ENCODE peak calls at places on chromosomes 2 and 18, in seven cellular contexts. One of them, this sample, is unnamed.

GRCh38 chr2:238338710-238339394 is 18.5 kb downstream of the TRAF3IP1 start:
- DNase-seq in WTC11: no peak
- DNase-seq in H9: peak
- DNase-seq in fibroblast of mammary gland: no peak
- DNase-seq in kidney epithelial cell: no peak
- DNase-seq in ascending aorta: no peak
- DNase-seq in upper lobe of left lung: no peak
- DNase-seq in this sample: no peak

GRCh38 chr2:142100967-142101366 is 29.8 kb downstream of the LRP1B start:
- DNase-seq in kidney epithelial cell: no peak
- DNase-seq in upper lobe of left lung: no peak
- DNase-seq in ascending aorta: no peak
- DNase-seq in WTC11: no peak
- DNase-seq in H9: no peak
- DNase-seq in fibroblast of mammary gland: no peak
- DNase-seq in this sample: no peak

GRCh38 chr2:144078091-144078490 is 441.8 kb downstream of the ZEB2 start:
- DNase-seq in kidney epithelial cell: no peak
- DNase-seq in WTC11: no peak
- DNase-seq in ascending aorta: no peak
- DNase-seq in H9: no peak
- DNase-seq in fibroblast of mammary gland: peak
- DNase-seq in upper lobe of left lung: no peak
- DNase-seq in this sample: no peak

GRCh38 chr2:30234180-30234971 is 3.0 kb downstream of the LBH start:
- DNase-seq in fibroblast of mammary gland: peak
- DNase-seq in H9: no peak
- DNase-seq in ascending aorta: no peak
- DNase-seq in kidney epithelial cell: peak
- DNase-seq in upper lobe of left lung: no peak
- DNase-seq in WTC11: no peak
- DNase-seq in this sample: no peak

GRCh38 chr2:216651370-216651881 is 18.2 kb downstream of the IGFBP2 start:
- DNase-seq in kidney epithelial cell: no peak
- DNase-seq in H9: no peak
- DNase-seq in upper lobe of left lung: no peak
- DNase-seq in ascending aorta: no peak
- DNase-seq in fibroblast of mammary gland: peak
- DNase-seq in WTC11: no peak
- DNase-seq in this sample: no peak

GRCh38 chr2:9844036-9844483 is 786 bp downstream of the TAF1B start:
- DNase-seq in WTC11: no peak
- DNase-seq in kidney epithelial cell: no peak
- DNase-seq in upper lobe of left lung: no peak
- DNase-seq in fibroblast of mammary gland: peak
- DNase-seq in ascending aorta: no peak
- DNase-seq in H9: no peak
- DNase-seq in this sample: no peak

GRCh38 chr2:120825370-120826259 is 89.9 kb downstream of the GLI2 start:
- DNase-seq in fibroblast of mammary gland: peak
- DNase-seq in WTC11: no peak
- DNase-seq in ascending aorta: no peak
- DNase-seq in H9: no peak
- DNase-seq in upper lobe of left lung: peak
- DNase-seq in kidney epithelial cell: no peak
- DNase-seq in this sample: no peak

GRCh38 chr2:189249171-189249570 is 69.6 kb upstream of the COL5A2 start:
- DNase-seq in upper lobe of left lung: no peak
- DNase-seq in kidney epithelial cell: no peak
- DNase-seq in fibroblast of mammary gland: peak
- DNase-seq in ascending aorta: no peak
- DNase-seq in WTC11: no peak
- DNase-seq in H9: no peak
- DNase-seq in this sample: no peak

GRCh38 chr2:182456784-182457183 is 29.9 kb upstream of the PDE1A start:
- DNase-seq in WTC11: no peak
- DNase-seq in kidney epithelial cell: peak
- DNase-seq in upper lobe of left lung: no peak
- DNase-seq in ascending aorta: no peak
- DNase-seq in fibroblast of mammary gland: peak
- DNase-seq in H9: no peak
- DNase-seq in this sample: no peak

GRCh38 chr2:105308785-105309540 is 20.6 kb downstream of the TGFBRAP1 start:
- DNase-seq in H9: no peak
- DNase-seq in fibroblast of mammary gland: no peak
- DNase-seq in ascending aorta: no peak
- DNase-seq in WTC11: no peak
- DNase-seq in kidney epithelial cell: no peak
- DNase-seq in upper lobe of left lung: peak
- DNase-seq in this sample: no peak

GRCh38 chr2:31197166-31197565 is 20.1 kb downstream of the CAPN14 start:
- DNase-seq in fibroblast of mammary gland: no peak
- DNase-seq in WTC11: no peak
- DNase-seq in upper lobe of left lung: no peak
- DNase-seq in kidney epithelial cell: no peak
- DNase-seq in H9: no peak
- DNase-seq in ascending aorta: no peak
- DNase-seq in this sample: no peak

GRCh38 chr2:28601612-28602011 is 105.8 kb downstream of the PLB1 start:
- DNase-seq in upper lobe of left lung: peak
- DNase-seq in WTC11: no peak
- DNase-seq in ascending aorta: no peak
- DNase-seq in fibroblast of mammary gland: no peak
- DNase-seq in H9: no peak
- DNase-seq in kidney epithelial cell: no peak
- DNase-seq in this sample: no peak

GRCh38 chr2:152486048-152486736 is 151.2 kb downstream of the FMNL2 start:
- DNase-seq in ascending aorta: no peak
- DNase-seq in H9: no peak
- DNase-seq in kidney epithelial cell: peak
- DNase-seq in WTC11: no peak
- DNase-seq in upper lobe of left lung: peak
- DNase-seq in fibroblast of mammary gland: no peak
- DNase-seq in this sample: no peak

GRCh38 chr2:137813176-137813575 is 151.1 kb upstream of the HNMT start:
- DNase-seq in WTC11: no peak
- DNase-seq in H9: no peak
- DNase-seq in fibroblast of mammary gland: no peak
- DNase-seq in kidney epithelial cell: no peak
- DNase-seq in ascending aorta: no peak
- DNase-seq in upper lobe of left lung: no peak
- DNase-seq in this sample: no peak

GRCh38 chr2:60385648-60386047 is 167.8 kb downstream of the BCL11A start:
- DNase-seq in WTC11: no peak
- DNase-seq in kidney epithelial cell: no peak
- DNase-seq in H9: no peak
- DNase-seq in fibroblast of mammary gland: no peak
- DNase-seq in upper lobe of left lung: peak
- DNase-seq in ascending aorta: no peak
- DNase-seq in this sample: no peak

GRCh38 chr2:173965372-173966025 is at the start of gene SP3:
- DNase-seq in ascending aorta: peak
- DNase-seq in upper lobe of left lung: peak
- DNase-seq in H9: peak
- DNase-seq in fibroblast of mammary gland: peak
- DNase-seq in kidney epithelial cell: no peak
- DNase-seq in WTC11: peak
- DNase-seq in this sample: peak
- TF ChIP-seq CTCF in ascending aorta: no peak
- TF ChIP-seq CTCF in upper lobe of left lung: peak
- TF ChIP-seq CTCF in H9: no peak
- TF ChIP-seq CTCF in fibroblast of mammary gland: no peak
- TF ChIP-seq CTCF in kidney epithelial cell: peak
- TF ChIP-seq CTCF in WTC11: no peak
- TF ChIP-seq CTCF in this sample: no peak

DNA sequence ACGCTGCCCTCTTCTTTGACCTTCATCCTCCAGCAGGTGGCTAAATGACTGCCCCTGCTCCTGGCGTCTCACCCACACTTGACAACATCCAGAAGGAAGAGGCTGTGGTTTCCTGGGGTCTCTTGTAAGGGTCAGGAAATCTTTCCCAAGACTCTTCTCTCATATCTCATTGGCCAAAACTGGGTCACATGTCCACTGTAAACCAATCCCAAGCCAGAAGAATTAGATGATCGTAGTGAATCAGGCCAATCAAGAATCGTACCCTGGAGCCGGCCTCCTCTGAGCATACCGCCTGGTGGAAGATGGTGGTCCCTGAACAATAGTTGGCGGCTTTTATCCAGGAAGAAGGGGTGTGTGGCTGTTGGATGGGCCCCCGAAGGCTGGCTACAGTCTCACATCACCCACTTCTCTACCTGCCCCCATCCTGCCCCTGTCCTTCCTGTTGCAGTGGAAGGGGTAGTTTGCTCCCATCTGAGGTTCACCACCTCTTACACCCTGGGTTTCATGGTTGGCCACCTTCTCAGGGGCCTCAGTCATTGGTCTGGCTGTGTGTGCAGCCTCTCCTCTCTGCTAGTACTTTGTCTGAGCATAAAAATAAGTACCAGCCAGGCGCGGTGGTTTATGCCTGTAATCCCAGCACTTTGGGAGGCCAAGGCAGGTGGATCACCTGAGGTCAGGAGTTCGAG is 3.8 kb downstream of the SAG start:
- DNase-seq in upper lobe of left lung: no peak
- DNase-seq in kidney epithelial cell: no peak
- DNase-seq in H9: no peak
- DNase-seq in WTC11: no peak
- DNase-seq in ascending aorta: no peak
- DNase-seq in fibroblast of mammary gland: no peak
- DNase-seq in this sample: no peak
- TF ChIP-seq CTCF in upper lobe of left lung: no peak
- TF ChIP-seq CTCF in kidney epithelial cell: no peak
- TF ChIP-seq CTCF in H9: peak
- TF ChIP-seq CTCF in WTC11: no peak
- TF ChIP-seq CTCF in ascending aorta: no peak
- TF ChIP-seq CTCF in fibroblast of mammary gland: no peak
- TF ChIP-seq CTCF in this sample: no peak

GRCh38 chr18:76098728-76099514 is 396.1 kb downstream of the ZNF516 start:
- DNase-seq in kidney epithelial cell: no peak
- DNase-seq in upper lobe of left lung: no peak
- DNase-seq in H9: no peak
- DNase-seq in WTC11: no peak
- DNase-seq in fibroblast of mammary gland: no peak
- DNase-seq in ascending aorta: no peak
- DNase-seq in this sample: no peak
- TF ChIP-seq CTCF in kidney epithelial cell: no peak
- TF ChIP-seq CTCF in upper lobe of left lung: no peak
- TF ChIP-seq CTCF in H9: no peak
- TF ChIP-seq CTCF in WTC11: no peak
- TF ChIP-seq CTCF in fibroblast of mammary gland: no peak
- TF ChIP-seq CTCF in ascending aorta: no peak
- TF ChIP-seq CTCF in this sample: no peak

GRCh38 chr18:34225218-34225553 is 473 bp upstream of the NOL4 start:
- DNase-seq in upper lobe of left lung: no peak
- DNase-seq in fibroblast of mammary gland: no peak
- DNase-seq in WTC11: no peak
- DNase-seq in ascending aorta: no peak
- DNase-seq in H9: no peak
- DNase-seq in kidney epithelial cell: no peak
- DNase-seq in this sample: no peak
- TF ChIP-seq CTCF in upper lobe of left lung: no peak
- TF ChIP-seq CTCF in fibroblast of mammary gland: no peak
- TF ChIP-seq CTCF in WTC11: no peak
- TF ChIP-seq CTCF in ascending aorta: no peak
- TF ChIP-seq CTCF in H9: no peak
- TF ChIP-seq CTCF in kidney epithelial cell: no peak
- TF ChIP-seq CTCF in this sample: no peak

DNA sequence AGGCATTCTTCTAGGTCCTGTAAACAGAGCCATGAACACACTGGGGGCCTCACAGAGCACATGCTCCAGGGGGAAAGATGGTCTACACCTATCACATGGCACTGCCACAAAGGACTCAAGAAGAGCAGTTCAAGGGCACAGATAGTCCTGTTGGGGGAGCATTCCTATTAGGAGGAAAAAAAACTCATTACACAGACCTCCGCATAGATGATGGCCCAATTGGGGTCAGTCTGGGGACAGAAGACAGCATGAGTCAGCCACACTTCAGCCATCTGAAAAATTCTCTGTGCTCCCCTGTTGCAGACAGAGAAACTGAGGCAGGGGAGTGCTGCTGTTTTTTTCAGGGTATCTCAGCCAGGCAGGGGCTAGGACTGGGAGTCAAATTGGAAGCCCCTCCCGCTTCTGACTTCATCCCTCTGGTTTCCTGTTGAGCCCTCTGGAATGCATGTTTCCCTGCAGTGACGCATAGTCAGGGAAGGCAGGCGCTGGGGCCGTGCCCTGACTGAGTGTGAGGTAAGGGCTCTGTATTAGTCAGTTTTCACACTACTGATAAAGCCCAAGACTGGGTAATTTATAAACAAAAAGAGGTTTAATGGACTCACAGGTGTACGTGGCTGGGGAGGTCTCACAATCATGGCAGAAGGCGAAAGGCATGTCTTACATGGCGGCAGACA is 67.9 kb downstream of the RHOB start:
- DNase-seq in H9: peak
- DNase-seq in ascending aorta: peak
- DNase-seq in kidney epithelial cell: peak
- DNase-seq in fibroblast of mammary gland: peak
- DNase-seq in WTC11: no peak
- DNase-seq in upper lobe of left lung: no peak
- DNase-seq in this sample: no peak
- TF ChIP-seq CTCF in H9: no peak
- TF ChIP-seq CTCF in ascending aorta: no peak
- TF ChIP-seq CTCF in kidney epithelial cell: no peak
- TF ChIP-seq CTCF in fibroblast of mammary gland: no peak
- TF ChIP-seq CTCF in WTC11: no peak
- TF ChIP-seq CTCF in upper lobe of left lung: no peak
- TF ChIP-seq CTCF in this sample: no peak

DNA sequence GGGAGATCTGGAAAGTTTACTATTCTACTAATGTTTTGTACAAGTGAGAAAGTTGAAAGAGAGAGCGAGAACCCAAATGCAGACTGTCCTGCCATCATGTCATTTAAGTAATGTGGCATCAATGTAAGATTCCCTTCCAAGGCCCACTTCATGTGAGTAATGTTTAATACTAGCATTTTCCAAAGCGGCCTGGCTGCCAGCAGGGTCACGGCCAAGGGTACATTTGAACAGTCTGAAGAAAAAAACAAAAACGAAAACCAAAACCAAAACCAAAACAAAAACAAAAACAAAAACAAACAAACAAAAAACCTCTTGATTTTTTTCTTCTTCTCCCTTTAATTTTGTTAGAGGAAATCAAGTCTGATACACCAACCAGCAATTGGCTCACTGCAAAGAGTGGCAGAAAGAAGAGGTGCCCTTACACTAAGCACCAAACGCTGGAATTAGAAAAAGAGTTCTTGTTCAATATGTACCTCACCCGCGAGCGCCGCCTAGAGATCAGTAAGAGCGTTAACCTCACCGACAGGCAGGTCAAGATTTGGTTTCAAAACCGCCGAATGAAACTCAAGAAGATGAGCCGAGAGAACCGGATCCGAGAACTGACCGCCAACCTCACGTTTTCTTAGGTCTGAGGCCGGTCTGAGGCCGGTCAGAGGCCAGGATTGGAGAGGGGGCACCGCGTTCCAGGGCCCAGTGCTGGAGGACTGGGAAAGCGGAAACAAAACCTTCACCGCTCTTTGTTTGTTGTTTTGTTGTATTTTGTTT is 2.2 kb downstream of the HOXD10 start:
- DNase-seq in WTC11: peak
- DNase-seq in fibroblast of mammary gland: peak
- DNase-seq in upper lobe of left lung: no peak
- DNase-seq in H9: peak
- DNase-seq in kidney epithelial cell: no peak
- DNase-seq in ascending aorta: no peak
- DNase-seq in this sample: peak
- TF ChIP-seq CTCF in WTC11: peak
- TF ChIP-seq CTCF in fibroblast of mammary gland: peak
- TF ChIP-seq CTCF in upper lobe of left lung: no peak
- TF ChIP-seq CTCF in H9: peak
- TF ChIP-seq CTCF in kidney epithelial cell: peak
- TF ChIP-seq CTCF in ascending aorta: no peak
- TF ChIP-seq CTCF in this sample: peak